ENCODE peak calls at places on chromosomes 4 and X, in eight cellular contexts. One of them, this sample, is unnamed.

GRCh38 chrX:103520391-103520790 is 1.1 kb upstream of the RAB40A start:
- DNase-seq in posterior cingulate gyrus: no peak
- DNase-seq in tibial nerve: no peak
- DNase-seq in T-helper 1 cell: no peak
- DNase-seq in right cardiac atrium: no peak
- DNase-seq in activated naive CD4-positive, alpha-beta T cell treated with Interleukin-2 at 50 U/mL for 16 hours: no peak
- DNase-seq in ureter: no peak
- DNase-seq in GM04504: no peak
- DNase-seq in this sample: no peak

GRCh38 chr4:90543419-90544170 is 416.4 kb downstream of the CCSER1 start:
- DNase-seq in posterior cingulate gyrus: no peak
- DNase-seq in tibial nerve: no peak
- DNase-seq in T-helper 1 cell: no peak
- DNase-seq in right cardiac atrium: no peak
- DNase-seq in activated naive CD4-positive, alpha-beta T cell treated with Interleukin-2 at 50 U/mL for 16 hours: no peak
- DNase-seq in ureter: no peak
- DNase-seq in GM04504: no peak
- DNase-seq in this sample: no peak

GRCh38 chr4:188168621-188169020 is 29.4 kb downstream of the TRIML1 start:
- DNase-seq in posterior cingulate gyrus: no peak
- DNase-seq in tibial nerve: no peak
- DNase-seq in T-helper 1 cell: no peak
- DNase-seq in right cardiac atrium: no peak
- DNase-seq in activated naive CD4-positive, alpha-beta T cell treated with Interleukin-2 at 50 U/mL for 16 hours: no peak
- DNase-seq in ureter: no peak
- DNase-seq in GM04504: no peak
- DNase-seq in this sample: no peak

GRCh38 chrX:31307952-31308351 is 236.1 kb upstream of the FTHL17 start:
- DNase-seq in posterior cingulate gyrus: no peak
- DNase-seq in tibial nerve: no peak
- DNase-seq in T-helper 1 cell: no peak
- DNase-seq in right cardiac atrium: no peak
- DNase-seq in activated naive CD4-positive, alpha-beta T cell treated with Interleukin-2 at 50 U/mL for 16 hours: no peak
- DNase-seq in ureter: no peak
- DNase-seq in GM04504: no peak
- DNase-seq in this sample: no peak

GRCh38 chr4:145663194-145663593 is 16.8 kb upstream of the C4orf51 start:
- DNase-seq in posterior cingulate gyrus: no peak
- DNase-seq in tibial nerve: no peak
- DNase-seq in T-helper 1 cell: no peak
- DNase-seq in right cardiac atrium: no peak
- DNase-seq in activated naive CD4-positive, alpha-beta T cell treated with Interleukin-2 at 50 U/mL for 16 hours: no peak
- DNase-seq in ureter: no peak
- DNase-seq in GM04504: no peak
- DNase-seq in this sample: no peak

GRCh38 chr4:143281507-143282169 is 55.0 kb upstream of the GAB1 start:
- DNase-seq in posterior cingulate gyrus: no peak
- DNase-seq in tibial nerve: no peak
- DNase-seq in T-helper 1 cell: no peak
- DNase-seq in right cardiac atrium: no peak
- DNase-seq in activated naive CD4-positive, alpha-beta T cell treated with Interleukin-2 at 50 U/mL for 16 hours: no peak
- DNase-seq in ureter: no peak
- DNase-seq in GM04504: no peak
- DNase-seq in this sample: no peak

GRCh38 chrX:1336331-1337143 is at the start of gene IL3RA:
- DNase-seq in posterior cingulate gyrus: no peak
- DNase-seq in tibial nerve: peak
- DNase-seq in T-helper 1 cell: no peak
- DNase-seq in right cardiac atrium: peak
- DNase-seq in activated naive CD4-positive, alpha-beta T cell treated with Interleukin-2 at 50 U/mL for 16 hours: no peak
- DNase-seq in ureter: no peak
- DNase-seq in GM04504: peak
- DNase-seq in this sample: no peak

GRCh38 chrX:6149231-6149870 is 79.3 kb downstream of the NLGN4X start:
- DNase-seq in posterior cingulate gyrus: no peak
- DNase-seq in tibial nerve: no peak
- DNase-seq in T-helper 1 cell: no peak
- DNase-seq in right cardiac atrium: no peak
- DNase-seq in activated naive CD4-positive, alpha-beta T cell treated with Interleukin-2 at 50 U/mL for 16 hours: no peak
- DNase-seq in ureter: no peak
- DNase-seq in GM04504: no peak
- DNase-seq in this sample: no peak

GRCh38 chrX:130682990-130683389 is 220.0 kb downstream of the ENOX2 start:
- DNase-seq in posterior cingulate gyrus: no peak
- DNase-seq in tibial nerve: no peak
- DNase-seq in T-helper 1 cell: no peak
- DNase-seq in right cardiac atrium: no peak
- DNase-seq in activated naive CD4-positive, alpha-beta T cell treated with Interleukin-2 at 50 U/mL for 16 hours: no peak
- DNase-seq in ureter: no peak
- DNase-seq in GM04504: no peak
- DNase-seq in this sample: no peak

GRCh38 chr4:63582997-63583396 is 826.3 kb downstream of the TECRL start:
- DNase-seq in posterior cingulate gyrus: no peak
- DNase-seq in tibial nerve: no peak
- DNase-seq in T-helper 1 cell: no peak
- DNase-seq in right cardiac atrium: no peak
- DNase-seq in activated naive CD4-positive, alpha-beta T cell treated with Interleukin-2 at 50 U/mL for 16 hours: no peak
- DNase-seq in ureter: no peak
- DNase-seq in GM04504: no peak
- DNase-seq in this sample: no peak

GRCh38 chr4:145623831-145624230 is 4.6 kb downstream of the MMAA start:
- DNase-seq in posterior cingulate gyrus: no peak
- DNase-seq in tibial nerve: no peak
- DNase-seq in T-helper 1 cell: no peak
- DNase-seq in right cardiac atrium: no peak
- DNase-seq in activated naive CD4-positive, alpha-beta T cell treated with Interleukin-2 at 50 U/mL for 16 hours: no peak
- DNase-seq in ureter: no peak
- DNase-seq in GM04504: no peak
- DNase-seq in this sample: no peak

GRCh38 chr4:2249526-2249991 is 7.6 kb upstream of the HAUS3 start:
- DNase-seq in posterior cingulate gyrus: no peak
- DNase-seq in tibial nerve: no peak
- DNase-seq in T-helper 1 cell: no peak
- DNase-seq in right cardiac atrium: peak
- DNase-seq in activated naive CD4-positive, alpha-beta T cell treated with Interleukin-2 at 50 U/mL for 16 hours: peak
- DNase-seq in ureter: no peak
- DNase-seq in GM04504: no peak
- DNase-seq in this sample: no peak

GRCh38 chr4:87651941-87652340 is 1.9 kb downstream of the DMP1 start:
- DNase-seq in posterior cingulate gyrus: no peak
- DNase-seq in tibial nerve: no peak
- DNase-seq in T-helper 1 cell: no peak
- DNase-seq in right cardiac atrium: no peak
- DNase-seq in activated naive CD4-positive, alpha-beta T cell treated with Interleukin-2 at 50 U/mL for 16 hours: no peak
- DNase-seq in ureter: no peak
- DNase-seq in GM04504: no peak
- DNase-seq in this sample: no peak

GRCh38 chr4:31995943-31996901 is 1276.1 kb downstream of the PCDH7 start:
- DNase-seq in posterior cingulate gyrus: peak
- DNase-seq in tibial nerve: no peak
- DNase-seq in T-helper 1 cell: no peak
- DNase-seq in right cardiac atrium: no peak
- DNase-seq in activated naive CD4-positive, alpha-beta T cell treated with Interleukin-2 at 50 U/mL for 16 hours: no peak
- DNase-seq in ureter: no peak
- DNase-seq in GM04504: no peak
- DNase-seq in this sample: no peak

GRCh38 chr4:102736636-102737549 is 23.9 kb downstream of the MANBA start:
- DNase-seq in posterior cingulate gyrus: no peak
- DNase-seq in tibial nerve: no peak
- DNase-seq in T-helper 1 cell: no peak
- DNase-seq in right cardiac atrium: no peak
- DNase-seq in activated naive CD4-positive, alpha-beta T cell treated with Interleukin-2 at 50 U/mL for 16 hours: no peak
- DNase-seq in ureter: no peak
- DNase-seq in GM04504: no peak
- DNase-seq in this sample: no peak

GRCh38 chr4:164204434-164204833 is 549.5 kb upstream of the SMIM31 start:
- DNase-seq in posterior cingulate gyrus: no peak
- DNase-seq in tibial nerve: no peak
- DNase-seq in T-helper 1 cell: no peak
- DNase-seq in right cardiac atrium: no peak
- DNase-seq in activated naive CD4-positive, alpha-beta T cell treated with Interleukin-2 at 50 U/mL for 16 hours: no peak
- DNase-seq in ureter: no peak
- DNase-seq in GM04504: no peak
- DNase-seq in this sample: no peak

This sample was measured in CMK.